ENCODE peak calls at places on chromosome 3, in five cellular contexts. M is stimulated activated naive CD8-positive, alpha-beta T cell treated with anti-CD3 and anti-CD28 coated beads, Interleukin-15, amount 100 ng/mL, for 72 hours; W is occipital lobe; Q is ELR; I is AG08396. O is an unnamed sample.

GRCh38 chr3:192515661-192516040 is 211.7 kb downstream of the FGF12 start:
- DNase-seq in M (no peak), W (no peak), Q (no peak), I (no peak), O (no peak)

GRCh38 chr3:150877303-150877702 is 27.9 kb downstream of the MINDY4B start:
- DNase-seq in M (no peak), W (no peak), Q (no peak), I (no peak), O (no peak)

GRCh38 chr3:188146219-188146618 is 7.7 kb upstream of the LPP start:
- DNase-seq in M (no peak), W (no peak), Q (no peak), I (no peak), O (no peak)

GRCh38 chr3:183540501-183541234 is 14.8 kb downstream of the KLHL6 start:
- DNase-seq in M (no peak), W (no peak), Q (no peak), I (no peak), O (no peak)

GRCh38 chr3:195537995-195538394 is 5.1 kb downstream of the PPP1R2 start:
- DNase-seq in M (no peak), W (no peak), Q (no peak), I (no peak), O (no peak)

GRCh38 chr3:60935709-60936108 is 315.5 kb downstream of the FHIT start:
- DNase-seq in M (no peak), W (no peak), Q (peak; percentile 25), I (no peak), O (peak; percentile 16)

GRCh38 chr3:28290863-28291300 is 49.5 kb downstream of the CMC1 start:
- DNase-seq in M (no peak), W (no peak), Q (no peak), I (no peak), O (no peak)

GRCh38 chr3:43259626-43260025 is 26.7 kb upstream of the SNRK start:
- DNase-seq in M (no peak), W (no peak), Q (peak; percentile 49), I (no peak), O (peak; percentile 81)

O was measured in COLO829.